ENCODE peak calls at places on chromosome X, in nine cellular contexts. X is HCT116, Q is A549, D is GM12878, E is K562, U is GM23338, J is Panc1, A is HepG2, M is SK-N-SH. V is an unnamed sample.

GRCh38 chrX:47458528-47458927 is 24.5 kb downstream of the ZNF41 start:
- DNase-seq in X (no peak), E (no peak), M (no peak), Q (no peak), U (no peak), D (no peak), J (no peak), A (no peak), V (no peak)

GRCh38 chrX:10110984-10111363 is 45.8 kb upstream of the CLCN4 start:
- DNase-seq in D (peak; percentile 59), E (no peak), A (no peak), J (no peak), M (no peak), U (no peak), Q (no peak), X (no peak), V (no peak)

GRCh38 chrX:148333989-148334388 is 166.4 kb upstream of the AFF2 start:
- DNase-seq in X (no peak), D (no peak), M (no peak), A (no peak), U (no peak), Q (no peak), E (no peak), J (no peak), V (no peak)

GRCh38 chrX:40267334-40268118 is 169.8 kb upstream of the BCOR start:
- DNase-seq in A (no peak), E (no peak), U (no peak), D (peak; percentile 19), M (no peak), J (no peak), X (no peak), Q (no peak), V (peak; percentile 87)

GRCh38 chrX:45622538-45622937 is 421.9 kb upstream of the DIPK2B start:
- DNase-seq in Q (no peak), D (no peak), A (no peak), J (no peak), E (no peak), M (no peak), U (no peak), X (no peak), V (no peak)

GRCh38 chrX:14902536-14902935 is 29.3 kb downstream of the MOSPD2 start:
- DNase-seq in D (no peak), X (no peak), M (no peak), Q (no peak), A (no peak), J (no peak), E (no peak), U (no peak), V (no peak)

GRCh38 chrX:24566233-24566632 is 80.9 kb downstream of the PCYT1B start:
- DNase-seq in X (no peak), M (no peak), J (no peak), D (no peak), A (no peak), E (no peak), Q (no peak), U (no peak), V (no peak)

GRCh38 chrX:52346462-52347165 is 22.2 kb upstream of the XAGE2 start:
- DNase-seq in A (no peak), E (no peak), M (no peak), Q (peak; percentile 16), X (peak; percentile 43), D (no peak), J (peak; percentile 69), U (no peak), V (no peak)

GRCh38 chrX:143994206-143994605 is 110.3 kb downstream of the UBE2NL start:
- DNase-seq in M (no peak), A (no peak), E (no peak), D (no peak), J (no peak), Q (no peak), U (no peak), X (no peak), V (no peak)

GRCh38 chrX:22748093-22748999 is 251.4 kb upstream of the DDX53 start:
- DNase-seq in J (peak; percentile 32), E (peak; percentile 25), M (peak; percentile 40), X (peak; percentile 19), Q (peak; percentile 38), U (peak; percentile 54), D (no peak), A (peak; percentile 13), V (peak; percentile 0)

GRCh38 chrX:40278340-40279090 is 180.8 kb upstream of the BCOR start:
- DNase-seq in U (no peak), A (no peak), X (no peak), J (no peak), E (no peak), M (no peak), Q (peak; percentile 14), D (no peak), V (no peak)

GRCh38 chrX:18616688-18617087 is 55.2 kb downstream of the RS1 start:
- DNase-seq in D (no peak), J (no peak), U (no peak), E (no peak), X (no peak), M (no peak), A (no peak), Q (no peak), V (no peak)

GRCh38 chrX:49058794-49059193 is at the start of gene CCDC120:
- DNase-seq in M (no peak), U (peak; percentile 62), E (no peak), X (no peak), A (no peak), Q (no peak), D (no peak), J (no peak), V (no peak)

GRCh38 chrX:136121788-136122187 is 25.5 kb upstream of the FHL1 start:
- DNase-seq in M (no peak), E (no peak), X (no peak), J (no peak), U (no peak), A (no peak), D (no peak), Q (no peak), V (no peak)

GRCh38 chrX:113947548-113947947 is 636.3 kb upstream of the HTR2C start:
- DNase-seq in J (no peak), Q (peak; percentile 1), U (peak; percentile 47), E (peak; percentile 11), A (peak; percentile 1), D (no peak), X (peak; percentile 12), M (no peak), V (no peak)

GRCh38 chrX:96621811-96622210 is 62.8 kb upstream of the DIAPH2 start:
- DNase-seq in U (no peak), D (no peak), X (no peak), Q (no peak), M (no peak), J (no peak), A (no peak), E (no peak), V (no peak)
- H3K27ac ChIP-seq in U (no peak overlapping the region), D (no peak overlapping the region), X (no peak overlapping the region), Q (no peak overlapping the region), M (no peak overlapping the region), J (no peak overlapping the region), A (no peak overlapping the region), E (no peak overlapping the region), V (no peak overlapping the region)

GRCh38 chrX:66544181-66544580 is 94.7 kb downstream of the EDA2R start:
- DNase-seq in A (no peak), Q (no peak), D (no peak), J (no peak), X (no peak), U (no peak), M (no peak), E (no peak), V (no peak)
- TF ChIP-seq REST in A (no peak), Q (no peak), D (no peak), J (no peak), X (no peak), U (no peak), M (no peak), E (no peak), V (no peak)

DNA sequence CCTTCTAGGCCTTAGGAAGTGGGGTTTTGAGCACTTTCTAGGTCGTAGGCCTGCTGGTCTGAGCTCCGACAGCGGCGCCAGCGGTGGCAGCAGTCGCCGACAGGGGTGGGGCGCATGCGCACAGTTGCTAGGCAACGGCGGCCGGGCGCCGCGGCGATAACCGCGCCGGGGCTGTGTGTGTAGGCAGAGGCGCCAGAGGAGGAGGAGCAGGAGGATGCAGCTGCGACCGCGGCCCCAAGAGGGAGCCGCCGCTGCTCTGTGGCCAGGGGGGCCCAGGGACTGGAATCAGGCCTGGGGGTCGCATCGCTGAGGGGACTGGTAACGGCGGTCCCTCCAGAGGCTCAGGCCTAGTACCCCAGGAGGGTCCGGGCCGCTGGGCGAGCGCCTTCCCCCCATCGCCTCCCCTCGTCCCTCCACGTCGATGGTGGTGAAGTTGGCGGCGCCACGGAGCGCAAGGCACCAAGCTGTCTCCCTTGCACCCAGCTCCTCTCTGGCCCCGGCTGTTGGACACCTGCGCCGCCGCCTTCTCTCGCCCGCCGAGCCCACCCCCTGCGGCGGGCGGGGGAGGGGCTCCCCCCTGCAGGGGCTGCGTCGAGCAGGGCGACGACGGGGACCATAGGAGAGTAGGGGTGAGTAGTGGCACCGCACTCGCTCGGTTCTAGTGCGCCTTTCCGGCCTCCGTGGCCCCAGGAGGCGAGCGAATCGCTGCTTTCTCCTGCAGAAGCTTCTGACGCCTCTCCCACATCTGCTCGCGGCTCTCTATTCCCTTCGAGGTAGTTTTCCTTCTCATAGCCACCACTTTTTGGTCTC is 58.6 kb upstream of the ZC4H2 start:
- DNase-seq in A (peak; percentile 56), J (no peak), E (peak; percentile 89), U (peak; percentile 80), D (no peak), M (peak; percentile 88), Q (peak; percentile 58), X (peak; percentile 47), V (peak; percentile 33)
- TF ChIP-seq CTCF in A (peak; percentile 79), J (peak; percentile 83), E (peak; percentile 40), U (peak; percentile 53), D (no peak), M (peak; percentile 49), Q (no peak), X (peak; percentile 37), V (no peak)

GRCh38 chrX:119235872-119236598 is at the start of gene PGRMC1:
- DNase-seq in D (peak; percentile 15), J (no peak), Q (peak; percentile 83), E (peak; percentile 95), A (peak; percentile 55), U (peak; percentile 87), X (peak; percentile 39), M (peak; percentile 92), V (peak; percentile 70)

GRCh38 chrX:119228506-119229290 is 7.4 kb upstream of the PGRMC1 start:
- DNase-seq in A (no peak), X (no peak), Q (peak; percentile 56), U (no peak), J (no peak), M (no peak), D (no peak), E (no peak), V (no peak)

GRCh38 chrX:119226431-119226830 is 9.7 kb upstream of the PGRMC1 start:
- DNase-seq in D (no peak), X (no peak), Q (no peak), E (no peak), A (no peak), U (no peak), M (no peak), J (no peak), V (no peak)

GRCh38 chrX:119234931-119235555 is 1.0 kb upstream of the PGRMC1 start:
- DNase-seq in Q (no peak), D (no peak), X (no peak), U (peak; percentile 61), M (no peak), E (no peak), J (no peak), A (no peak), V (no peak)

DNA sequence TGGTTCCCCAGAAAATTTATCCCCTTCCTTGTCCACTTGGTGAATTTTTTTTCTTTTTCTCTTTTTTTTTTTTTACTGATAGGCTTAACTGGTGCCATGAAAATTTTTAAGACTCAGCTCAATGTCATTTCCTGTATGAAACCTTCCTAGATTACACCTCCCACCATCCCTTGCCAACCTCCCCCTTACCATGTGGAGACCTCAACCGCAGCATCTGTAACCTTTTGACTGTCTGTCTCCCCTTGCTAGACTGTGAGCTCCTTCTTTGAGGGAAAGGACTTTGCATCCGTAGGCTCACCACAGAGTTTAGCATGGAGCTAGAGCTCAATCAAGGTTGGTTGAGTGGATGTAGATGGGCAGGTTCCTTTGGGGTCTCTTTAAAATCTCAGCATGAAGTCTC is 5.2 kb upstream of the PGRMC1 start:
- DNase-seq in U (no peak), J (no peak), E (no peak), D (no peak), X (no peak), A (no peak), Q (no peak), M (no peak), V (no peak)
- H3K27ac ChIP-seq in U (no peak overlapping the region), J (no peak overlapping the region), E (no peak overlapping the region), D (no peak overlapping the region), X (no peak overlapping the region), A (no peak overlapping the region), Q (no peak overlapping the region), M (no peak overlapping the region), V (no peak overlapping the region)